ENCODE peak calls at places on chromosomes 12 and 14, in five cellular contexts. Z, B, V, T and Y are unnamed samples.

GRCh38 chr12:71878208-71878607 is 38.6 kb downstream of the TBC1D15 start:
- DNase-seq in T (no peak), Z (no peak), B (no peak), V (no peak), Y (no peak)

GRCh38 chr12:28222959-28223662 is 32.9 kb downstream of the CCDC91 start:
- DNase-seq in Z (no peak), V (no peak), B (no peak), T (no peak), Y (no peak)

GRCh38 chr12:112239881-112240280 is 114.5 kb downstream of the TRAFD1 start:
- DNase-seq in T (no peak), V (no peak), Z (no peak), B (no peak), Y (no peak)

GRCh38 chr12:57543666-57544065 is 3.3 kb downstream of the DCTN2 start:
- DNase-seq in Z (no peak), V (no peak), B (no peak), T (no peak), Y (no peak)

GRCh38 chr14:65016461-65016860 is 29.8 kb downstream of the FNTB start:
- DNase-seq in T (no peak), Z (no peak), V (no peak), B (no peak), Y (no peak)

GRCh38 chr12:131620946-131621681 is 89.8 kb upstream of the SFSWAP start:
- DNase-seq in T (no peak), B (no peak), V (no peak), Z (no peak), Y (no peak)

GRCh38 chr12:17108877-17109520 is 503.0 kb upstream of the LMO3 start:
- DNase-seq in V (no peak), T (no peak), B (no peak), Z (no peak), Y (no peak)

GRCh38 chr14:71143391-71144290 is 236.4 kb downstream of the PCNX1 start:
- DNase-seq in Z (peak), B (peak), V (no peak), T (no peak), Y (no peak)

GRCh38 chr12:92971869-92972524 is 42.9 kb upstream of the EEA1 start:
- DNase-seq in T (no peak), B (no peak), Z (peak), V (peak), Y (peak)

GRCh38 chr12:113889806-113890581 is 76.1 kb downstream of the RBM19 start:
- DNase-seq in Z (no peak), T (no peak), V (no peak), B (no peak), Y (no peak)

DNA sequence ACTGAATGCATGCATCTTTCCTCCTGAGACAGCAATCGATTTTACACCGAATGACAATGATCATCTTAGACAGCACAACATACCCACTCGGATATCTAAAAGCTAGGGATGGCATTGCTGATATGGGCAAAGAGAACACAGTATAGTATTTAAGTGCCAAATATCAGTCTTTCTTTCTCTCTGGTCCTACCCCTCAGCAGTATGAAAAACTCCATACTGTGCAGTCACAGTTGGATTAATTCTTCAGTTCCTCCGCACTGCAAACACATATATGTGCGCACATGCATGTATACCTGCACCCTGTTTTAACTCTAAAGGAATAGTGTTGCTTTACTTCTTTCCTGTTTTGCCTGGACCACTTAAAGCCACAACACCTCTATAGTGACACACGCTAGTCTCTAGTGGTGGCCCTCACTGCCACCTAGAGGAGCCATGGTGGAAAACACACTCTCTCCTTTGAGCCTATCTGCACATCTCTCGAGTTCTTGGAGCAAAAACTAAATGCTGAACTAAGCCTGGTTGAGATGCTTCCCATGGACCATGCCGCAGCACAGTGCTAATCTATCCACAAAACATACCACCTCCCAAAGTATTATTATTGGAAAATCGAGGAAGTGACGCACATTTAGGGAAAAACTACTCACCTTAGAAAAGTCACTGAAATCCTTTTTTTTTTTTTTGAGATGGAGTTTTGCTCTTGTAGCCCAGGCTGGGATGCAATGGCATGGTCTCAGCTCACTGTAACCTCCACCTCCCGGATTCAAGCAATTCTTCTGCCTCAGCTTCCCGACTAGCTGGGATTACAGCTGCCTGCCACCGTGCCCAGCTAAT is 11.9 kb downstream of the TMEM52B start:
- DNase-seq in B (no peak), T (peak), Z (peak), V (no peak), Y (no peak)
- TF ChIP-seq CTCF in B (peak), T (peak), Z (peak), V (peak), Y (peak)

DNA sequence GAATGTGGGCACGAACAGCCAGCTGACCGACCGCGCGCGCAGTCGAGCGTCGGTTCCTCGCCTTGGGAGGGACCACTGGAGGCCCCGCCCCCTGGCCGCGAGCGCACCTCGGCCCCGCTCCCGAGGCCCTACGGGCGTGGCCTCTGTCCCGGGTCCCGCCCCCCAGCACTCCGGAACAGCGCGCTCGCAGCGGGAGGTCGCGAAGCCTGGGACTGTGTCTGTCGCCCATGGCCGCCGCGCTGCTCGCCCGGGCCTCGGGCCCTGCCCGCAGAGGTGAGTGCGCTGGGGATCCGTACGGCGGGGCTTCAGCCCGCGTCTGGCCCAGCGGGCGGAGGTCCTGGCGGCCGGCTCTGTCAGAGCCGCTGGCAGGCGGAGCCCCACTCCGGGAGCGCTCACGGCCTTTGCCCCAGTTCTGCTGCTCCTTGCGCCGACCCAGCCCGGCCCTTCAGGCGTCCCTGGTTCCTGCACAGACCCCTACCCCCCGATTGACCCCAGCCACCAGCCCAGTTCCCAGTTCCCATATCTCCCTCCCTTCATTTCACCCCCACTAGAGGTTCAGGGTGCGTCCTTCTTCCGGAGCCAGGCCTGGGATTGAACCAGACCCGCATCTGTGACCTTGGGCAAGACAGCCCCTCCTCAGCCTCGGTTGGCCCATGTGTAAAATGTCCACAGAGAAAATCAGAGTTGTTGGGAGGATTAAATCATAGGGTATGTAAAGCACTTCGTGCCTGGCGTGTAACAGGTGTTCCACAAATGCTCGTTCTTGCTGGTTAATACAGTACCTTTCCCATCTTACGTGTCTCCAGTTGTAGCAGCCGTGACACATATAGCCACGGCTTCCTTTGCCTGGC is at the start of gene ACADS:
- DNase-seq in B (peak), V (no peak), T (peak), Z (peak), Y (peak)
- TF ChIP-seq CTCF in B (no peak), V (no peak), T (no peak), Z (no peak), Y (no peak)

GRCh38 chr12:42483534-42483857 is 106.0 kb downstream of the PRICKLE1 start:
- DNase-seq in T (peak), Z (no peak), B (no peak), V (no peak), Y (no peak)
- TF ChIP-seq CTCF in T (no peak), Z (no peak), B (no peak), V (peak), Y (no peak)

DNA sequence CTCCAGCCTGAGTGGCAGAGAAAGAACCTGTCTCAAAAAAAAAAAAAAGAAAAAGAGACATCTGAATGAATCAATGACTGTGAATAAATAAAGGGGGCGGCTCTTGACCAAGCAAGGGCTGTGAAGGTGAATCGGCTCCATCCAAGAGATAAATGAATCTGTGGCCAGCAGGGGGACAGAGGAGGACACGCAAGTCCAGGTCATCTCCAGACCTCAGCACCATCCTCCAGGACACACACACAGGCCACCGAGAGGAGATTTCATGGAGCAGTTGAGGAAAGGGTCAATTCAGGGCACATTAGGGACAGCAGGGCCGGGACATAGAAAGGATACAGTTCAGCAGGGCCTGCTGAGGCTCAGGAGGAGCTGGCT is 21.6 kb downstream of the TRPV4 start:
- DNase-seq in T (no peak), B (no peak), V (no peak), Z (no peak), Y (no peak)
- TF ChIP-seq CTCF in T (no peak), B (no peak), V (no peak), Z (no peak), Y (no peak)

GRCh38 chr12:77537648-77538047 is 293.0 kb upstream of the NAV3 start:
- DNase-seq in B (no peak), T (no peak), V (no peak), Z (no peak), Y (no peak)

GRCh38 chr12:77535734-77536133 is 295.0 kb upstream of the NAV3 start:
- DNase-seq in V (no peak), Z (no peak), B (no peak), T (no peak), Y (no peak)

DNA sequence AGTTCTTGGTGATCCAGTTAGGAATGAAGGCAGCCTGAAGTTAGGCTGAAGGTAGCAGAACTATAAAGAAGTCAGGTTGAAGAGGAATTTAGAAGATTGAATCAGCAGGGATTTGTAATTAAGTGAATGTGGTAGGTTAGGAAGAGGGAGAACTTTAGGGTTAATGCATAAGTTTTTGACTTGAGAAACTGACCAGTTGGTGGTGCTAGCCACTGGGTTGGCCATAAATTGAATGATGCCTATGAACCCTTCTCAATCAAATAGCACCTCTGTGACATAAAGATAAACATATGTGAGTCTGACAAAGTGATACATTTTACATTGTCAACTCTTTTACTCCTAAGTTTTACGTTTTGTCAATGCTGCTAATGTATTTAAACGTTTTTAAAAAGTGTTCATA is 290.6 kb upstream of the NAV3 start:
- DNase-seq in Z (no peak), T (no peak), V (no peak), B (no peak), Y (no peak)
- TF ChIP-seq CTCF in Z (no peak), T (no peak), V (no peak), B (no peak), Y (no peak)

GRCh38 chr14:51653096-51653814 is 1.5 kb downstream of the FRMD6 start:
- DNase-seq in T (no peak), V (no peak), Z (no peak), B (no peak), Y (no peak)
- TF ChIP-seq CTCF in T (no peak), V (no peak), Z (no peak), B (peak), Y (peak)